ENCODE peak calls at places on chromosome 2, in eight cellular contexts. V, N, S, D, U, Q, E and W are unnamed samples.

GRCh38 chr2:112129060-112129459 is 9.1 kb upstream of the FBLN7 start:
- DNase-seq in E (no peak), Q (no peak), N (no peak), V (no peak), S (no peak), U (no peak), D (no peak), W (no peak)

GRCh38 chr2:23454501-23455120 is 69.6 kb downstream of the KLHL29 start:
- DNase-seq in U (no peak), S (no peak), V (no peak), N (no peak), Q (no peak), E (no peak), D (no peak), W (no peak)

GRCh38 chr2:47907097-47907781 is 941 bp upstream of the FBXO11 start:
- DNase-seq in S (no peak), N (no peak), Q (peak), D (no peak), U (no peak), E (peak), V (peak), W (no peak)

GRCh38 chr2:111946294-111947114 is 48.1 kb downstream of the MERTK start:
- DNase-seq in V (peak), D (peak), S (peak), Q (peak), U (peak), N (peak), E (peak), W (peak)

GRCh38 chr2:43438342-43438741 is 157.5 kb downstream of the THADA start:
- DNase-seq in U (no peak), E (no peak), N (no peak), V (no peak), S (no peak), Q (no peak), D (no peak), W (no peak)

GRCh38 chr2:208619993-208620392 is 213.4 kb downstream of the PTH2R start:
- DNase-seq in E (no peak), U (no peak), Q (no peak), S (no peak), V (no peak), D (no peak), N (no peak), W (no peak)

GRCh38 chr2:177772529-177772928 is 300.0 kb downstream of the PDE11A start:
- DNase-seq in E (no peak), S (no peak), D (peak), U (peak), N (no peak), V (no peak), Q (peak), W (peak)

GRCh38 chr2:240298803-240299709 is 136.4 kb upstream of the GPC1 start:
- DNase-seq in D (no peak), V (no peak), U (no peak), E (no peak), S (no peak), Q (no peak), N (no peak), W (no peak)

GRCh38 chr2:108945969-108946368 is 43.1 kb downstream of the EDAR start:
- DNase-seq in E (no peak), U (no peak), D (no peak), S (no peak), N (no peak), Q (no peak), V (no peak), W (no peak)

GRCh38 chr2:33275689-33276444 is 200.6 kb upstream of the RASGRP3 start:
- DNase-seq in S (no peak), V (no peak), Q (peak), E (peak), N (peak), U (peak), D (peak), W (peak)

GRCh38 chr2:99442837-99443236 is 47.0 kb downstream of the REV1 start:
- DNase-seq in Q (peak), E (no peak), S (no peak), D (no peak), V (no peak), N (no peak), U (peak), W (peak)

GRCh38 chr2:68726608-68727367 is 7.8 kb upstream of the ARHGAP25 start:
- DNase-seq in N (no peak), D (no peak), Q (no peak), V (peak), E (no peak), S (no peak), U (no peak), W (no peak)

GRCh38 chr2:111094686-111095085 is 26.0 kb upstream of the BCL2L11 start:
- DNase-seq in N (no peak), V (no peak), Q (no peak), D (no peak), U (no peak), E (no peak), S (no peak), W (no peak)

GRCh38 chr2:234528410-234529150 is 31.7 kb upstream of the ARL4C start:
- DNase-seq in S (peak), N (no peak), E (no peak), Q (no peak), V (no peak), U (no peak), D (no peak), W (no peak)

GRCh38 chr2:198639580-198639979 is 818.2 kb downstream of the SATB2 start:
- DNase-seq in N (no peak), Q (peak), E (no peak), V (no peak), D (no peak), S (no peak), U (no peak), W (no peak)

GRCh38 chr2:64137567-64137966 is 6.7 kb downstream of the PELI1 start:
- DNase-seq in S (no peak), U (peak), V (no peak), Q (no peak), D (no peak), N (no peak), E (no peak), W (no peak)

GRCh38 chr2:111626037-111626861 is 257.7 kb downstream of the ANAPC1 start:
- DNase-seq in U (peak), S (no peak), Q (no peak), E (no peak), D (no peak), V (no peak), N (no peak), W (no peak)

GRCh38 chr2:9737053-9737875 is 106.0 kb upstream of the TAF1B start:
- DNase-seq in U (peak), E (no peak), V (no peak), S (no peak), N (peak), Q (peak), D (no peak), W (peak)
- TF ChIP-seq CTCF in U (peak), E (no peak), V (no peak), S (peak), N (no peak), Q (peak), D (peak), W (peak)

DNA sequence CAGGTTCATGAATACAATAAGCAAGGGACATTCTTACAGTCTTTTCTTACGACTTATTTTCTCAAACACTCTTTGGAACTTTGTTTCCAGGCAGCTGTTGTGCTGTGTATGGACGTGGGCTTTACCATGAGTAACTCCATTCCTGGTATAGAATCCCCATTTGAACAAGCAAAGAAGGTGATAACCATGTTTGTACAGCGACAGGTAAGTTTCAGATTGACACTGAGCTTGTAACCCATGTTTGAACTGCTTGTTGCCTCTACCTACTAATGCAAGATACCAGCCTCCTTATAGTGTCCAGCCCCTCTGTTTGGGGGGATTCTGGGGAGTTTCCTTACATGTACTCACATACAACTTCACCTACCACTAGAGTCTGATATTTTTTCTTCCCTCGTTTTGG is 3.8 kb downstream of the XRCC5 start:
- DNase-seq in V (no peak), Q (no peak), U (no peak), D (no peak), E (no peak), N (no peak), S (no peak), W (no peak)
- H3K4me3 ChIP-seq in V (no peak), Q (no peak), U (no peak), D (no peak), E (no peak), N (no peak), S (no peak), W (no peak)

DNA sequence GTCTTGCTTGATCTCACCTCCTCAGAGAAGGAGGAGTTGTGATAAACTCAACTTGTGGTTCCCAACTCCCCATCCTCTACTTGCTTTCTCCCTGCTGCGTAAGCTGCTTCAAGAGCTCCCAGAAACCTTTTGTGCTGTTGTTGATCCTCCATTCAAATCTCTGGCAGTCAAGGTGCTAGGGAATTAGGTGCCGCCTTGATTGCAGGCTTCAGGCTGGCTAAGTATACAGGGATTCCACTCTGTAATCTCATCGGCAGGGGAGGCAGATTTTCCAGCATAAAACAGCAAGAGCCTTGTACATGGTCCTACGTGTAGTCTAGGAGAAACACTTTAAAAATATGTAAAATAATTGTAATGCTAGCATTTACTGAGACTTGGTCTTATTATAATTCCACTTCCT is 116.2 kb upstream of the DDX18 start:
- DNase-seq in S (no peak), N (no peak), U (no peak), D (no peak), V (no peak), Q (no peak), E (no peak), W (no peak)
- TF ChIP-seq CTCF in S (no peak), N (no peak), U (no peak), D (no peak), V (no peak), Q (no peak), E (no peak), W (no peak)

DNA sequence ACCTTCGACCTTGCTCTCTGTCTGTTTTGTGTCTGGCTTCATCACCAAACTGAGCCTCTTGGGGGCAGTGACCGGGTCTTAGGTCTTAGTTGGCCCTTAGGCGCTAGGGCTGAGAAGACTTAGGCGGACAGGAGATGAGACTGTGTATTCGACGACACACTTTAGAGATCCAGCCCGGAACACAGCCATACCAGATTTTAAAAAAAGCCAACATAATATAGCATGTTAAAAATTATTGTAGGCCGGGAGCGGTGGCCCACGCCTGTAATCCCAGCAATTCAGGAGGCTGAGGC is 9.5 kb upstream of the PROC start:
- DNase-seq in Q (no peak), U (no peak), E (no peak), D (no peak), S (no peak), N (no peak), V (no peak), W (no peak)
- H3K4me3 ChIP-seq in Q (peak), U (no peak), E (peak), D (no peak), S (peak), N (peak), V (peak), W (no peak)

GRCh38 chr2:1995987-1996386 is 251.7 kb upstream of the PXDN start:
- DNase-seq in S (no peak), N (no peak), U (peak), D (peak), E (no peak), Q (no peak), V (no peak), W (no peak)
- TF ChIP-seq CTCF in S (no peak), N (no peak), U (no peak), D (no peak), E (no peak), Q (no peak), V (no peak), W (no peak)

GRCh38 chr2:72415781-72416180 is 268.1 kb upstream of the CYP26B1 start:
- DNase-seq in E (no peak), U (no peak), N (no peak), S (no peak), V (no peak), Q (no peak), D (no peak), W (no peak)
- H3K4me3 ChIP-seq in E (no peak), U (no peak), N (no peak), S (no peak), V (no peak), Q (no peak), D (no peak), W (no peak)

DNA sequence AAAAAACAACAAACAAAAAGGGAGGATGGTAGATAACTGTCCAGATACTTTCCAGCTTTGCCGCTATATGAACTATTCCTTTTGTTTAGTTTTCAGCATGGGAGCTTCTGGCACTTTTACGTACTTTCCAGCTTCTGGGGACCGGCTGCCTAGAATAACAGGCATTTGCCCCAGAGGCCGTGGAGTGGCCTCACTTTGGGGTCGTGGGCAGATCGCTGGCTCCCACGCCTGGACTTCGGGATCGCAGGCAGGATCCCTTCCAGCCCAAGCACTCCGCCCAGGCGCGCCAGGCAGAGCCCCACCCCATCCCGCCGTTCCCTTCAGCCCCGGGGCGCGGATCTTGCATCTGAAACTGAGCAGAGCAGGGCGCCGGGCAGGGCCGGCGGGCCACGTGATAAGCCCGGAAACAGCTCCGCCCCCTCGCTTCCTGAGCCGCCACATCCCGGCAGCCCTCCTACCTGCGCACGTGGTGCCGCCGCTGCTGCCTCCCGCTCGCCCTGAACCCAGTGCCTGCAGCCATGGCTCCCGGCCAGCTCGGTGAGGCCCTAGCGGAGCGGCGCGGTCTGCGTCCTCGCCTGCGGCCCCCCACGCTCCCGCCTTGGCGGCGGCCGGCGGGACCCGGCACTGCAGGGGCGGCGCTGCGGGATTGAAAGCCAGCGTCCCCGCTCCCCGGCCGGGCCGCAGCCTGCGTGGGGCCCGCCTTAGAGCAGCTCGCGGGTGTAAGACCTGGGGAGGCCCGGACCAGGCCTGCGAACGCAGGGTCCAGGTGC is at the start of gene ATIC:
- DNase-seq in N (peak), V (peak), U (peak), E (peak), Q (peak), D (peak), S (peak), W (peak)
- TF ChIP-seq CTCF in N (no peak), V (peak), U (no peak), E (no peak), Q (no peak), D (no peak), S (no peak), W (no peak)

GRCh38 chr2:161419338-161419965 is 3.4 kb downstream of the TBR1 start:
- DNase-seq in U (no peak), V (no peak), N (no peak), E (no peak), S (no peak), Q (no peak), D (no peak), W (no peak)

GRCh38 chr2:161418275-161418714 is 2.2 kb downstream of the TBR1 start:
- DNase-seq in N (no peak), U (no peak), E (no peak), S (no peak), D (no peak), V (no peak), Q (no peak), W (no peak)

GRCh38 chr2:161417428-161418274 is 1.6 kb downstream of the TBR1 start:
- DNase-seq in N (no peak), D (no peak), U (no peak), V (no peak), S (no peak), E (no peak), Q (no peak), W (no peak)

GRCh38 chr2:161420406-161421025 is 4.4 kb downstream of the TBR1 start:
- DNase-seq in D (no peak), Q (no peak), S (no peak), U (no peak), V (no peak), N (no peak), E (no peak), W (no peak)

DNA sequence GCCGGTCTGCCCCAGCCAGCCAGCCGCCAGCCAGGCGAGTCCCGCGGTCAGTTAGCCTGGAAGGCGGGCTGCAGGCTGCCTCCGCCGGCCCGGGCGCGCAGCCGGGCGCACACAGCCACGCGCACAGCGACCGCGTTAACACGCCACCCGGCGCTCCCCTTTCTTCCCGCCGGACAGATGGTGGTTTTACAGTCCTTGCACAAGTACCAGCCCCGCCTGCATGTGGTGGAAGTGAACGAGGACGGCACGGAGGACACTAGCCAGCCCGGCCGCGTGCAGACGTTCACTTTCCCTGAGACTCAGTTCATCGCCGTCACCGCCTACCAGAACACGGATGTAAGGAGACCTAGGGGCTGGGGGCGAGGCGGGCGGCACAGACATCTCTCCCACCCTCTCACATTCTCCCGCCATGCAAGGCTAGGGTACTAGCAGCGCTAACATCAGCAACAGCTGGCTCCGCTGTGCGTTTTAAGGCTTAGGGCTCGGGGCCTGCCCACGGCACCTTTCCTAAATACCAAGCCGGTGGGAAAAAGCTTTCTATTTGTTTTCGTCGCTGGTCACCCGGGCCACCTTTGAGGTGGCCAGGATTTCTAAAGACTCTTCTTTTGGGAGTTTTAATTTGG is 2.7 kb downstream of the TBR1 start:
- DNase-seq in N (no peak), V (peak), Q (peak), S (no peak), E (no peak), U (no peak), D (no peak), W (no peak)
- H3K4me3 ChIP-seq in N (no peak), V (no peak), Q (peak), S (no peak), E (peak), U (no peak), D (no peak), W (no peak)